ENCODE peak calls at places on chromosome 18, in five cellular contexts. One of them, this sample, is unnamed.

GRCh38 chr18:8480506-8481328 is 128.5 kb upstream of the RAB12 start:
- DNase-seq in nephron progenitor cell: peak
- DNase-seq in dermis microvascular lymphatic vessel endothelial cell: peak
- DNase-seq in kidney epithelial cell: peak
- DNase-seq in left cardiac atrium: no peak
- DNase-seq in this sample: peak

GRCh38 chr18:60656563-60656962 is 284.0 kb upstream of the MC4R start:
- DNase-seq in dermis microvascular lymphatic vessel endothelial cell: no peak
- DNase-seq in nephron progenitor cell: no peak
- DNase-seq in left cardiac atrium: no peak
- DNase-seq in kidney epithelial cell: no peak
- DNase-seq in this sample: no peak

GRCh38 chr18:48719988-48720654 is 181.3 kb downstream of the CTIF start:
- DNase-seq in nephron progenitor cell: no peak
- DNase-seq in kidney epithelial cell: no peak
- DNase-seq in dermis microvascular lymphatic vessel endothelial cell: no peak
- DNase-seq in left cardiac atrium: no peak
- DNase-seq in this sample: no peak

GRCh38 chr18:12086249-12086648 is 7.4 kb upstream of the ANKRD62 start:
- DNase-seq in nephron progenitor cell: no peak
- DNase-seq in left cardiac atrium: no peak
- DNase-seq in kidney epithelial cell: no peak
- DNase-seq in dermis microvascular lymphatic vessel endothelial cell: no peak
- DNase-seq in this sample: no peak

GRCh38 chr18:45772081-45772480 is 48.1 kb downstream of the SLC14A1 start:
- DNase-seq in dermis microvascular lymphatic vessel endothelial cell: no peak
- DNase-seq in left cardiac atrium: no peak
- DNase-seq in nephron progenitor cell: no peak
- DNase-seq in kidney epithelial cell: no peak
- DNase-seq in this sample: peak

GRCh38 chr18:76228716-76229115 is 266.3 kb downstream of the ZNF516 start:
- DNase-seq in dermis microvascular lymphatic vessel endothelial cell: no peak
- DNase-seq in left cardiac atrium: no peak
- DNase-seq in nephron progenitor cell: no peak
- DNase-seq in kidney epithelial cell: no peak
- DNase-seq in this sample: no peak

GRCh38 chr18:31354990-31355389 is 21.6 kb upstream of the DSG4 start:
- DNase-seq in dermis microvascular lymphatic vessel endothelial cell: no peak
- DNase-seq in left cardiac atrium: no peak
- DNase-seq in nephron progenitor cell: no peak
- DNase-seq in kidney epithelial cell: no peak
- DNase-seq in this sample: no peak

GRCh38 chr18:13235326-13235937 is 16.9 kb downstream of the LDLRAD4 start:
- DNase-seq in nephron progenitor cell: no peak
- DNase-seq in left cardiac atrium: no peak
- DNase-seq in kidney epithelial cell: peak
- DNase-seq in dermis microvascular lymphatic vessel endothelial cell: peak
- DNase-seq in this sample: peak

GRCh38 chr18:39053569-39053968 is 1488.0 kb upstream of the CELF4 start:
- DNase-seq in nephron progenitor cell: no peak
- DNase-seq in dermis microvascular lymphatic vessel endothelial cell: no peak
- DNase-seq in left cardiac atrium: no peak
- DNase-seq in kidney epithelial cell: no peak
- DNase-seq in this sample: peak

GRCh38 chr18:55473078-55473477 is 114.9 kb downstream of the TCF4 start:
- DNase-seq in dermis microvascular lymphatic vessel endothelial cell: no peak
- DNase-seq in kidney epithelial cell: no peak
- DNase-seq in left cardiac atrium: no peak
- DNase-seq in nephron progenitor cell: no peak
- DNase-seq in this sample: no peak

GRCh38 chr18:78713726-78714125 is 265.9 kb upstream of the SALL3 start:
- DNase-seq in dermis microvascular lymphatic vessel endothelial cell: no peak
- DNase-seq in kidney epithelial cell: no peak
- DNase-seq in left cardiac atrium: no peak
- DNase-seq in nephron progenitor cell: no peak
- DNase-seq in this sample: no peak

GRCh38 chr18:76673281-76674005 is 148.9 kb upstream of the ZNF236 start:
- DNase-seq in left cardiac atrium: no peak
- DNase-seq in nephron progenitor cell: no peak
- DNase-seq in dermis microvascular lymphatic vessel endothelial cell: no peak
- DNase-seq in kidney epithelial cell: no peak
- DNase-seq in this sample: no peak

GRCh38 chr18:13930964-13931363 is 15.6 kb upstream of the MC2R start:
- DNase-seq in kidney epithelial cell: no peak
- DNase-seq in left cardiac atrium: no peak
- DNase-seq in dermis microvascular lymphatic vessel endothelial cell: no peak
- DNase-seq in nephron progenitor cell: no peak
- DNase-seq in this sample: no peak

GRCh38 chr18:48943736-48944527 is 6.8 kb downstream of the SMAD7 start:
- DNase-seq in dermis microvascular lymphatic vessel endothelial cell: no peak
- DNase-seq in nephron progenitor cell: no peak
- DNase-seq in left cardiac atrium: no peak
- DNase-seq in kidney epithelial cell: no peak
- DNase-seq in this sample: no peak

GRCh38 chr18:44681039-44681595 is 429 bp downstream of the SETBP1 start:
- DNase-seq in kidney epithelial cell: no peak
- DNase-seq in nephron progenitor cell: no peak
- DNase-seq in dermis microvascular lymphatic vessel endothelial cell: peak
- DNase-seq in left cardiac atrium: no peak
- DNase-seq in this sample: peak

GRCh38 chr18:74935411-74935810 is 273.5 kb downstream of the PTGR3 start:
- DNase-seq in left cardiac atrium: no peak
- DNase-seq in kidney epithelial cell: no peak
- DNase-seq in dermis microvascular lymphatic vessel endothelial cell: no peak
- DNase-seq in nephron progenitor cell: no peak
- DNase-seq in this sample: no peak

GRCh38 chr18:29191263-29191662 is 1014.3 kb upstream of the CDH2 start:
- DNase-seq in kidney epithelial cell: no peak
- DNase-seq in dermis microvascular lymphatic vessel endothelial cell: peak
- DNase-seq in nephron progenitor cell: no peak
- DNase-seq in left cardiac atrium: no peak
- DNase-seq in this sample: peak

GRCh38 chr18:74040459-74041332 is 106.9 kb downstream of the FBXO15 start:
- DNase-seq in dermis microvascular lymphatic vessel endothelial cell: no peak
- DNase-seq in nephron progenitor cell: peak
- DNase-seq in left cardiac atrium: no peak
- DNase-seq in kidney epithelial cell: no peak
- DNase-seq in this sample: peak

GRCh38 chr18:75538727-75539126 is 111.2 kb upstream of the SMIM21 start:
- DNase-seq in left cardiac atrium: no peak
- DNase-seq in nephron progenitor cell: no peak
- DNase-seq in kidney epithelial cell: no peak
- DNase-seq in dermis microvascular lymphatic vessel endothelial cell: no peak
- DNase-seq in this sample: no peak

GRCh38 chr18:58578321-58578720 is 50.6 kb downstream of the ALPK2 start:
- DNase-seq in kidney epithelial cell: no peak
- DNase-seq in dermis microvascular lymphatic vessel endothelial cell: no peak
- DNase-seq in nephron progenitor cell: no peak
- DNase-seq in left cardiac atrium: no peak
- DNase-seq in this sample: peak

GRCh38 chr18:23661735-23662308 is 889 bp downstream of the ANKRD29 start:
- DNase-seq in nephron progenitor cell: no peak
- DNase-seq in dermis microvascular lymphatic vessel endothelial cell: no peak
- DNase-seq in left cardiac atrium: no peak
- DNase-seq in kidney epithelial cell: no peak
- DNase-seq in this sample: peak

GRCh38 chr18:41462946-41463345 is 492.1 kb upstream of the PIK3C3 start:
- DNase-seq in kidney epithelial cell: no peak
- DNase-seq in dermis microvascular lymphatic vessel endothelial cell: no peak
- DNase-seq in nephron progenitor cell: no peak
- DNase-seq in left cardiac atrium: no peak
- DNase-seq in this sample: no peak

GRCh38 chr18:49664086-49664890 is 102.4 kb downstream of the LIPG start:
- DNase-seq in left cardiac atrium: peak
- DNase-seq in kidney epithelial cell: no peak
- DNase-seq in dermis microvascular lymphatic vessel endothelial cell: peak
- DNase-seq in nephron progenitor cell: peak
- DNase-seq in this sample: no peak

GRCh38 chr18:73688851-73689659 is 458.6 kb downstream of the FBXO15 start:
- DNase-seq in dermis microvascular lymphatic vessel endothelial cell: no peak
- DNase-seq in left cardiac atrium: no peak
- DNase-seq in nephron progenitor cell: peak
- DNase-seq in kidney epithelial cell: no peak
- DNase-seq in this sample: no peak

GRCh38 chr18:48184118-48184517 is 225.1 kb downstream of the ZBTB7C start:
- DNase-seq in left cardiac atrium: no peak
- DNase-seq in kidney epithelial cell: no peak
- DNase-seq in dermis microvascular lymphatic vessel endothelial cell: no peak
- DNase-seq in nephron progenitor cell: no peak
- DNase-seq in this sample: no peak

GRCh38 chr18:60684843-60685513 is 312.4 kb upstream of the MC4R start:
- DNase-seq in dermis microvascular lymphatic vessel endothelial cell: peak
- DNase-seq in left cardiac atrium: no peak
- DNase-seq in nephron progenitor cell: no peak
- DNase-seq in kidney epithelial cell: no peak
- DNase-seq in this sample: peak

GRCh38 chr18:48430162-48430561 is 21.0 kb upstream of the ZBTB7C start:
- DNase-seq in kidney epithelial cell: no peak
- DNase-seq in left cardiac atrium: no peak
- DNase-seq in nephron progenitor cell: no peak
- DNase-seq in dermis microvascular lymphatic vessel endothelial cell: no peak
- DNase-seq in this sample: no peak

GRCh38 chr18:48621815-48622555 is 83.2 kb downstream of the CTIF start:
- DNase-seq in left cardiac atrium: no peak
- DNase-seq in nephron progenitor cell: no peak
- DNase-seq in kidney epithelial cell: no peak
- DNase-seq in dermis microvascular lymphatic vessel endothelial cell: no peak
- DNase-seq in this sample: no peak

GRCh38 chr18:8895987-8896619 is 190.7 kb downstream of the MTCL1 start:
- DNase-seq in left cardiac atrium: no peak
- DNase-seq in nephron progenitor cell: no peak
- DNase-seq in dermis microvascular lymphatic vessel endothelial cell: no peak
- DNase-seq in kidney epithelial cell: no peak
- DNase-seq in this sample: no peak

GRCh38 chr18:12679183-12679786 is 21.4 kb upstream of the SPIRE1 start:
- DNase-seq in nephron progenitor cell: peak
- DNase-seq in dermis microvascular lymphatic vessel endothelial cell: peak
- DNase-seq in left cardiac atrium: peak
- DNase-seq in kidney epithelial cell: no peak
- DNase-seq in this sample: no peak

GRCh38 chr18:50275503-50276036 is 5.8 kb downstream of the MBD1 start:
- DNase-seq in kidney epithelial cell: no peak
- DNase-seq in left cardiac atrium: no peak
- DNase-seq in nephron progenitor cell: no peak
- DNase-seq in dermis microvascular lymphatic vessel endothelial cell: no peak
- DNase-seq in this sample: no peak

GRCh38 chr18:57748770-57749603 is 54.1 kb downstream of the ATP8B1 start:
- DNase-seq in left cardiac atrium: no peak
- DNase-seq in kidney epithelial cell: peak
- DNase-seq in dermis microvascular lymphatic vessel endothelial cell: no peak
- DNase-seq in nephron progenitor cell: no peak
- DNase-seq in this sample: no peak

This sample was measured in NCI-H82.